ENCODE peak calls at places on chromosomes 7 and 10, in five cellular contexts. One of them, this sample, is unnamed.

GRCh38 chr10:1402016-1402820 is 335.1 kb downstream of the ADARB2 start:
- DNase-seq in stomach: peak; percentile 9
- DNase-seq in glutamatergic neuron: no peak
- DNase-seq in suprapubic skin: no peak
- DNase-seq in MCF 10A: no peak
- DNase-seq in this sample: no peak

GRCh38 chr10:31136951-31137885 is 105.6 kb upstream of the ZNF438 start:
- DNase-seq in glutamatergic neuron: no peak
- DNase-seq in suprapubic skin: no peak
- DNase-seq in stomach: no peak
- DNase-seq in MCF 10A: no peak
- DNase-seq in this sample: no peak

GRCh38 chr10:52030051-52030867 is 283.8 kb upstream of the DKK1 start:
- DNase-seq in suprapubic skin: no peak
- DNase-seq in glutamatergic neuron: no peak
- DNase-seq in stomach: no peak
- DNase-seq in MCF 10A: no peak
- DNase-seq in this sample: no peak

GRCh38 chr7:95632609-95633008 is 36.3 kb upstream of the PDK4 start:
- DNase-seq in suprapubic skin: no peak
- DNase-seq in stomach: no peak
- DNase-seq in glutamatergic neuron: no peak
- DNase-seq in MCF 10A: peak; percentile 5
- DNase-seq in this sample: no peak

GRCh38 chr7:5303061-5303460 is 20.3 kb downstream of the SLC29A4 start:
- DNase-seq in stomach: no peak
- DNase-seq in glutamatergic neuron: no peak
- DNase-seq in suprapubic skin: no peak
- DNase-seq in MCF 10A: no peak
- DNase-seq in this sample: no peak

GRCh38 chr7:101564778-101565211 is 64.3 kb downstream of the MYL10 start:
- DNase-seq in MCF 10A: peak; percentile 34
- DNase-seq in stomach: peak; percentile 32
- DNase-seq in suprapubic skin: peak; percentile 59
- DNase-seq in glutamatergic neuron: no peak
- DNase-seq in this sample: no peak

GRCh38 chr7:48887500-48887899 is 36.8 kb upstream of the CDC14C start:
- DNase-seq in MCF 10A: peak; percentile 16
- DNase-seq in suprapubic skin: no peak
- DNase-seq in glutamatergic neuron: no peak
- DNase-seq in stomach: no peak
- DNase-seq in this sample: no peak

GRCh38 chr7:74012842-74013249 is 15.1 kb upstream of the ELN start:
- DNase-seq in MCF 10A: peak; percentile 65
- DNase-seq in suprapubic skin: no peak
- DNase-seq in glutamatergic neuron: no peak
- DNase-seq in stomach: no peak
- DNase-seq in this sample: no peak

GRCh38 chr7:86908948-86909347 is 150.5 kb downstream of the ELAPOR2 start:
- DNase-seq in stomach: no peak
- DNase-seq in glutamatergic neuron: no peak
- DNase-seq in MCF 10A: peak; percentile 22
- DNase-seq in suprapubic skin: no peak
- DNase-seq in this sample: no peak

GRCh38 chr10:3122486-3123205 is 49.9 kb downstream of the PITRM1 start:
- DNase-seq in stomach: no peak
- DNase-seq in suprapubic skin: no peak
- DNase-seq in MCF 10A: peak; percentile 68
- DNase-seq in glutamatergic neuron: no peak
- DNase-seq in this sample: no peak

GRCh38 chr10:113329121-113329596 is 223.7 kb upstream of the HABP2 start:
- DNase-seq in stomach: no peak
- DNase-seq in suprapubic skin: no peak
- DNase-seq in glutamatergic neuron: no peak
- DNase-seq in MCF 10A: peak; percentile 60
- DNase-seq in this sample: no peak

GRCh38 chr7:106652092-106652491 is 8.9 kb downstream of the CCDC71L start:
- DNase-seq in MCF 10A: no peak
- DNase-seq in glutamatergic neuron: no peak
- DNase-seq in suprapubic skin: no peak
- DNase-seq in stomach: no peak
- DNase-seq in this sample: no peak

GRCh38 chr7:116169060-116169459 is 41.3 kb upstream of the TES start:
- DNase-seq in stomach: no peak
- DNase-seq in MCF 10A: no peak
- DNase-seq in suprapubic skin: no peak
- DNase-seq in glutamatergic neuron: no peak
- DNase-seq in this sample: no peak

DNA sequence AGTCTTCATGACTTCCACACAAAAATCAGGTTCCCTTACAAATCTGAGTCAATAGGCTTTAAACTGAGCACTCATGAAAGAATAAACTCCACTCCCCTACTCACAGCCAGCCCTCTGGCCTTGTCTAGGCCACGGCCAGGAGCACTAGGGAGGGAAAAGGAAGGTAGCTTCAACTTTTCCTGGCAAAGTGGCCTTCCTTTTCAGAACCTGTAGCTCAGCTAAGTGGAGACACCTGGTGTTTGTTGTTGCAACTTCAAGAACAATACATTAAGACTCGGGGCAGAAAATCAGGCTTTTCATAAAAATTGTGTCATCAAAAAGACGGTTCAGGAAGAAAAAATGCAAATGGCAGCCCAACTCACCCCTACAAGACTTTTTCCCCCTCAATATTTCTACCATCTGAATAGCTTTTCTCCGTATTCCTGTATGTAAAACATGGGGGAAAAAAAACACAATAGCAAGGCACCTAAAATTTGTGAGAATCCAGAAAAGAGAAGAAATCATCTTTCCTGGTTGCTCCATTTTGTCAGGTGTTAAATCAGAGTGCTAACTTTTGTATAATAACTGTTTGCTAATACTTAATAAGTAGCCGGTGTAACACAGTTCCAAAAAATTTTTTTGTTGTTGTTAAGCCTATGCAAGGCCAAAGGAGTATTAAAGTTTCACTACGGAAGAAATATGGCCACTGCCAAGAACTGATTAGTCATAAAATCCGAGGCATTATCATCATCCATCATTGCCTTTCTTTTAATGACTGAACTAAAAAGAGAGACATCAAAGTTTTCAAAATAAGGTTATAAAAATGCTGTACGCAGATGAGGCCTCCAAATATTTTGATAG is 66.2 kb upstream of the ARID5B start:
- DNase-seq in suprapubic skin: no peak
- DNase-seq in MCF 10A: peak; percentile 70
- DNase-seq in stomach: peak; percentile 29
- DNase-seq in glutamatergic neuron: no peak
- DNase-seq in this sample: no peak
- TF ChIP-seq CTCF in suprapubic skin: peak; percentile 26
- TF ChIP-seq CTCF in MCF 10A: peak; percentile 50
- TF ChIP-seq CTCF in stomach: peak; percentile 46
- TF ChIP-seq CTCF in glutamatergic neuron: no peak
- TF ChIP-seq CTCF in this sample: peak; percentile 37

DNA sequence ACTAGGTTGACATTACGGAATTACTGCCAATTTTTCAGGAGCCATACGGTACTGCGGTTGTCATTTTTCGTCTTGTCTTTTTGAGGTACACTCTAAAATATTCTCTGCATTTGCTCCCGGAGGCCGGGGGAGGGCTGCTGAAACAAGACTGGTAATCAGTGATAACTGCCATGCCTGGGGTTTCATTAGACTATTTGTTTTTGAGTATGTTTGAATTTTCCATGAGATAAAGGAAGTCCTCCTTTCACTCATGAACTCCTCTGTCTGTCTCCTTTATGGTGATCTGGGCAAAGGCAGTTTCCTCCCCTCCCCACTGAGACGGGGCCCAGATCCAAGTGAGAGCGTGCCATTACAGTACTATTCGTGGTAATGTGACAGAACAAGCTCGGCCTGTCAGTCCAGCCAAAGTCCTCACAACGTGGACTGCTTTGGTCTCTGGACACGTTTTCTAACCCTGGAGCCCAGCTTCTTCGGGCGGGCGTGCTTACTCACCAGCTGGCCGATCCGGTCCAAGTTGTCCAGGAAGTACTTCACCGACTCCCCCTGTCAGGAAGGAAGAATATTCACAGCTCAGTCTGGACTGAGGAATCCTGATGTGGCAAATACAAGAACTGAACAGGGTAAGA is 45.1 kb downstream of the AMZ1 start:
- DNase-seq in MCF 10A: no peak
- DNase-seq in glutamatergic neuron: no peak
- DNase-seq in stomach: peak; percentile 74
- DNase-seq in suprapubic skin: no peak
- DNase-seq in this sample: no peak
- TF ChIP-seq CTCF in MCF 10A: no peak
- TF ChIP-seq CTCF in glutamatergic neuron: no peak
- TF ChIP-seq CTCF in stomach: no peak
- TF ChIP-seq CTCF in suprapubic skin: no peak
- TF ChIP-seq CTCF in this sample: no peak

DNA sequence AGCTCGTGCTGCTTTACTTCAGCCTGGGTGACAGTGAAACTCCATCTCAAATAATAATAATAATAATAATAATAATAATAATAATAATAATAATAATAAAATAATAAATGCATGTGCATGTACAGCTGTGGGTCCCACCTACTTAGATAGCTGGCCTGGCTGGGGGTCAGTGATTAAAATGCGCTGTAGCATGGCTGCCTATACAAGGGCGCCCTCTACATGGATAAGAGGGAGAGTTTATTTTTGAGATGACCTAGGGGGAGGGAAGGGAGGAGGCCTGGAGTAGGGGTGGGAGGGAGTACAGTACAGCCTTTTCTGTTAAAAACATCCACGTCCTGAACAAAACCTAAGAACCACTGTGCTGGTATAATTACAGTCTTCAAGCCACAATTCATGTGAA is 146.4 kb downstream of the TMEM178B start:
- DNase-seq in glutamatergic neuron: peak; percentile 44
- DNase-seq in MCF 10A: peak; percentile 8
- DNase-seq in suprapubic skin: no peak
- DNase-seq in stomach: no peak
- DNase-seq in this sample: no peak
- TF ChIP-seq CTCF in glutamatergic neuron: peak; percentile 29
- TF ChIP-seq CTCF in MCF 10A: no peak
- TF ChIP-seq CTCF in suprapubic skin: no peak
- TF ChIP-seq CTCF in stomach: no peak
- TF ChIP-seq CTCF in this sample: no peak

GRCh38 chr10:74738985-74739567 is 87.3 kb upstream of the KAT6B start:
- DNase-seq in MCF 10A: peak; percentile 11
- DNase-seq in glutamatergic neuron: no peak
- DNase-seq in stomach: no peak
- DNase-seq in suprapubic skin: no peak
- DNase-seq in this sample: no peak
- TF ChIP-seq CTCF in MCF 10A: no peak
- TF ChIP-seq CTCF in glutamatergic neuron: no peak
- TF ChIP-seq CTCF in stomach: peak; percentile 27
- TF ChIP-seq CTCF in suprapubic skin: no peak
- TF ChIP-seq CTCF in this sample: peak; percentile 18

This sample was measured in CD14-positive monocyte.